ENCODE peak calls at places on chromosome 12, in eight cellular contexts. D is GM12878, H is HCT116, L is WTC11, Z is A549, Y is NB4, F is endothelial cell of umbilical vein, W is HepG2. Q is an unnamed sample.

GRCh38 chr12:127280393-127281275 is 986.3 kb upstream of the TMEM132C start:
- DNase-seq in Y (no peak), H (peak; percentile 62), F (no peak), L (peak; percentile 74), D (no peak), Z (peak; percentile 3), W (peak; percentile 4), Q (peak; percentile 49)

GRCh38 chr12:27463826-27464554 is 17.5 kb downstream of the SMCO2 start:
- DNase-seq in Z (no peak), F (no peak), W (no peak), H (no peak), Y (peak; percentile 31), D (no peak), L (no peak), Q (no peak)

GRCh38 chr12:59742831-59743230 is 147.0 kb downstream of the SLC16A7 start:
- DNase-seq in L (no peak), Y (no peak), D (no peak), W (no peak), H (no peak), F (no peak), Z (no peak), Q (no peak)

GRCh38 chr12:117236456-117237001 is 46.3 kb upstream of the FBXO21 start:
- DNase-seq in F (peak; percentile 45), Y (peak; percentile 85), L (peak; percentile 99), H (peak; percentile 58), D (no peak), Z (peak; percentile 69), W (peak; percentile 39), Q (peak; percentile 88)

GRCh38 chr12:6212086-6212485 is 11.9 kb downstream of the CD9 start:
- DNase-seq in H (no peak), Y (no peak), F (no peak), D (no peak), L (no peak), Z (no peak), W (no peak), Q (no peak)

GRCh38 chr12:71045781-71046180 is 112.0 kb downstream of the TSPAN8 start:
- DNase-seq in Z (no peak), F (peak; percentile 28), L (no peak), H (no peak), Y (no peak), D (no peak), W (no peak), Q (no peak)

GRCh38 chr12:99810718-99811593 is 163.4 kb downstream of the GARIN6 start:
- DNase-seq in D (no peak), F (peak; percentile 57), Y (peak; percentile 35), L (no peak), H (peak; percentile 15), Z (peak; percentile 20), W (peak; percentile 9), Q (no peak)

GRCh38 chr12:104670439-104671406 is 214.0 kb downstream of the CHST11 start:
- DNase-seq in H (peak; percentile 16), F (no peak), D (peak; percentile 33), W (no peak), Z (peak; percentile 21), Y (peak; percentile 58), L (no peak), Q (no peak)

GRCh38 chr12:106724934-106725333 is 49.5 kb upstream of the RIC8B start:
- DNase-seq in D (no peak), W (no peak), Z (no peak), L (no peak), H (no peak), Y (no peak), F (no peak), Q (no peak)

GRCh38 chr12:109737631-109738030 is 24.0 kb downstream of the FAM222A start:
- DNase-seq in Z (no peak), D (no peak), L (peak; percentile 2), H (no peak), W (peak; percentile 70), F (no peak), Y (no peak), Q (no peak)

GRCh38 chr12:103745962-103746361 is 95.1 kb downstream of the NT5DC3 start:
- DNase-seq in Y (no peak), F (no peak), L (peak; percentile 45), Z (no peak), W (no peak), D (no peak), H (peak; percentile 7), Q (no peak)

GRCh38 chr12:56128669-56129209 is 672 bp downstream of the ESYT1 start:
- DNase-seq in Y (peak; percentile 62), D (no peak), F (peak; percentile 44), W (no peak), H (no peak), L (no peak), Z (peak; percentile 29), Q (no peak)

GRCh38 chr12:6584293-6584692 is 16.2 kb upstream of the NOP2 start:
- DNase-seq in F (no peak), W (no peak), H (no peak), L (no peak), D (no peak), Z (no peak), Y (peak; percentile 26), Q (no peak)

GRCh38 chr12:48814313-48815280 is 3.7 kb upstream of the CACNB3 start:
- DNase-seq in Y (peak; percentile 87), L (peak; percentile 81), D (peak; percentile 31), W (peak; percentile 42), H (peak; percentile 39), F (peak; percentile 73), Z (peak; percentile 87), Q (no peak)

GRCh38 chr12:131074221-131075083 is 120.7 kb downstream of the ADGRD1 start:
- DNase-seq in H (no peak), Z (no peak), F (no peak), D (no peak), L (no peak), Y (no peak), W (no peak), Q (no peak)

GRCh38 chr12:55705802-55706402 is 1.8 kb downstream of the ITGA7 start:
- DNase-seq in Z (peak; percentile 41), W (no peak), F (no peak), H (no peak), L (peak; percentile 74), D (no peak), Y (no peak), Q (no peak)

GRCh38 chr12:114405199-114405448 is 820 bp downstream of the TBX5 start:
- DNase-seq in W (no peak), F (no peak), H (no peak), L (no peak), Z (no peak), D (no peak), Y (no peak), Q (no peak)

GRCh38 chr12:91127751-91128150 is 16.5 kb upstream of the LUM start:
- DNase-seq in D (no peak), Y (no peak), Z (no peak), H (no peak), L (no peak), F (no peak), W (peak; percentile 41), Q (no peak)

GRCh38 chr12:132557291-132557968 is 53.0 kb downstream of the LRCOL1 start:
- DNase-seq in H (no peak), L (no peak), F (no peak), W (no peak), Y (no peak), Z (no peak), D (no peak), Q (no peak)

GRCh38 chr12:43694879-43695278 is 63.7 kb downstream of the PUS7L start:
- DNase-seq in W (no peak), L (no peak), Y (no peak), D (no peak), F (no peak), Z (no peak), H (no peak), Q (no peak)

GRCh38 chr12:43696154-43696553 is 62.4 kb downstream of the PUS7L start:
- DNase-seq in D (no peak), H (no peak), L (no peak), W (no peak), F (no peak), Y (no peak), Z (no peak), Q (no peak)

GRCh38 chr12:43692064-43692463 is 66.5 kb downstream of the PUS7L start:
- DNase-seq in H (peak; percentile 4), Z (no peak), F (peak; percentile 52), L (no peak), Y (peak; percentile 58), D (no peak), W (no peak), Q (no peak)
- TF ChIP-seq MAX in H (no peak), Z (no peak), F (no peak), L (no peak), Y (no peak), D (no peak), W (no peak), Q (no peak)

GRCh38 chr12:68158427-68158826 is 1.1 kb downstream of the IFNG start:
- DNase-seq in H (peak; percentile 40), L (no peak), F (no peak), Z (no peak), Y (peak; percentile 42), W (no peak), D (no peak), Q (no peak)
- TF ChIP-seq MAX in H (no peak), L (no peak), F (no peak), Z (no peak), Y (no peak), W (no peak), D (no peak), Q (no peak)

DNA sequence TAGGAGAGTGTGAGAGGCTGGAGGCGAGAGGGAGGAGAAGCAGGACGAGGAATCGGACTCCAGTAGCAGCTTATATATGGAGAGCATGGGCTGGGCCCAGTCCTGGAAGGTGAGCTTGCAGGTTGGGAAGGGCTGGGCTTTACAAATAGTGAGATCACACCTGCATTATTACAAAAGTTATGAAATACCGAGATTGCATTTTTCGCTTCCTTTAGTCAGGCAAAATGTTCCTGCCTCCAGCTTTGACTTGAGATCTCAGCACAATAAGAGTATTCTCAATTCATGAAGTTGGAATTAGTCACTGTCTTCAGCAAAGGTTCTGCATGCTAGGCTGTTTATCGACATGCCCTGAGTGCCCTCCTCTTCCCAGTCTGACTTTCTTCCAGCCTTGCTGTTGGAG is at the start of gene KRT6B:
- DNase-seq in D (no peak), W (no peak), F (no peak), L (no peak), H (no peak), Y (no peak), Z (no peak), Q (no peak)
- TF ChIP-seq MAX in D (no peak), W (no peak), F (no peak), L (no peak), H (no peak), Y (no peak), Z (no peak), Q (no peak)

GRCh38 chr12:66663605-66664004 is 15.3 kb downstream of the GRIP1 start:
- DNase-seq in Y (no peak), F (no peak), W (no peak), Z (no peak), H (no peak), L (no peak), D (no peak), Q (no peak)
- TF ChIP-seq MAX in Y (no peak), F (no peak), W (no peak), Z (no peak), H (no peak), L (no peak), D (no peak), Q (no peak)